ENCODE peak calls at places on chromosome 5, in four cellular contexts. J is H1, Z is HCT116, T is HepG2. G is an unnamed sample.
A peak's percentile ranks its signal among the peaks of the same experiment; 100 is the strongest.

GRCh38 chr5:181207214-181207959 is 2.4 kb upstream of the TRIM7 start:
- DNase-seq in J (peak; percentile 97), Z (peak; percentile 86), T (peak; percentile 82), G (peak; percentile 98)

GRCh38 chr5:19067741-19068140 is 920.3 kb downstream of the CDH18 start:
- DNase-seq in J (no peak), Z (no peak), T (no peak), G (no peak)

GRCh38 chr5:139389701-139390638 is at the start of gene MZB1:
- DNase-seq in J (no peak), Z (no peak), T (no peak), G (no peak)

GRCh38 chr5:158807947-158808346 is 291.8 kb downstream of the EBF1 start:
- DNase-seq in J (no peak), Z (no peak), T (no peak), G (no peak)

GRCh38 chr5:134524826-134525686 is at the start of gene JADE2:
- DNase-seq in J (peak; percentile 81), Z (no peak), T (peak; percentile 40), G (no peak)

GRCh38 chr5:110853267-110853666 is 114.5 kb downstream of the SLC25A46 start:
- DNase-seq in J (no peak), Z (no peak), T (no peak), G (no peak)

GRCh38 chr5:171437286-171437821 is 17.9 kb downstream of the FGF18 start:
- DNase-seq in J (no peak), Z (no peak), T (no peak), G (no peak)

GRCh38 chr5:82384025-82384750 is 106.0 kb upstream of the RPS23 start:
- DNase-seq in J (no peak), Z (no peak), T (no peak), G (no peak)

GRCh38 chr5:68129364-68129763 is 86.2 kb upstream of the PIK3R1 start:
- DNase-seq in J (no peak), Z (no peak), T (no peak), G (no peak)

DNA sequence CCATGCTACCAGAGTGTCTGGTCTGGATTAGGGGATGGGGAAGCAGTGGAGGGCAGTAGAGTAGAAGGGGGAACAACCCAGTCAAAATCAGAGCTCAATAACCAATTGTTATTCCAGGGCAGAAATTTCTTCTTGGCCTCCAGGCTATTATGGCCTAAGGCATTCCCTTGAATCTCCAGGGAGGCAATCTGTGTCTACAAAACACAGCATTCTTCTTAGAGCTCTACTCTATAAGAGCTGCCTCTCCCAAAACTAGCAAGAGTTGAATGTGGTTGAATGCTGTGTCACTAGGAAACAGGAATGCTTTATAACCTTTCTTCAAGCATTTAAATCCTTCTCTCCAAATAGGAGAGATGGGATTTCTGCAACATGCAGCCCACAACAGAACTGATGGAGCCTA is 97.2 kb upstream of the APC start:
- DNase-seq in J (no peak), Z (no peak), T (no peak), G (no peak)
- TF ChIP-seq SIN3A in J (no peak), Z (no peak), T (no peak), G (no peak)

DNA sequence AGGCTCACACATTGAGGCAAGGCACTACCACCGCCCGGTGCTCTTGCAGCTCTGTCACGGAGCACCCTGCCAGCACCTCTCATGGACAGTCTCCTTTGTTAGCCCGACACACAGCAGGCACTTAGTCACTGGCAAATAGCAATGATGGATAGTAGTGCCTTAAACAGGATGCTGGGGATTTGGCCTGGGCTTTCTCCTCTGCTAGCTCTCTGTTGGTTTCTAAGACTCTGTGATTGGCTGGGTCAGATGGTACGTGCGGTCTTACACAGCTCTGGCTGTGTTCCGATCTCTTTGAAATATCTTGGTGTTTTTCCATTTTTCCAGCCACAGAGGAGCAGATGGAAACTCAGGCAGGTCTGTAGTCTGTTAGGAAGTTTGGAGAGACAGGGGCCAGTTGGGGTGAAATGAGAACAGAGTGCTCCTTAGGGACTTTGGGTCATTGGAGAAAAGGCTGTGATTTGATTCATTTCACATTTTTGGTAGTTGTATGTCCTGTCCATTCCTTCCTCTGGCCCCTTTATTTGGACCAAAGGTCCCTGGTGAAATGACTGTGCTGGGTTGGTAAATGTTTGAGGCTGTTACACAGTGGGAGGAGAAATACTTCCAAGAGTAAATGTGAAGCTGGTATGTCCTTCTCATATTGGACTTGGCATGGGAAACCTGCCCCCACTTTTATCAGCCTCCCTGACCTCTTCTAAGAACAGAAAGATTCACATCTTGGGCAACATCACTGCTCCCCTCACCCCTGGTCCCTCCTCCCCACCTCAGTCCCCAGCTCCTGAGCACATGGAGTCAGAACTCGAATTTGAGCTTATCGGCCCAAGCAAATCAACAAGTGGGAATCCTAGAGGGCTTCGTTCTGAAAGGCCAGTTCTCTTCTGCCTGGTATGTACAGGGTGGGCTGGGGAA is 3.4 kb downstream of the SMIM3 start:
- DNase-seq in J (no peak), Z (no peak), T (peak; percentile 78), G (no peak)
- H3K4me3 ChIP-seq in J (no peak overlapping the region), Z (no peak overlapping the region), T (peak overlapping the region; percentile 41), G (peak overlapping the region; percentile 87)

GRCh38 chr5:177434942-177435738 is 8.7 kb downstream of the GRK6 start:
- DNase-seq in J (no peak), Z (no peak), T (peak; percentile 69), G (no peak)
- H3K36me3 ChIP-seq in J (peaks cover 7% of the 10 kb centered on the region), Z (peaks cover 25% of the 10 kb centered on the region), T (peaks cover 22% of the 10 kb centered on the region), G (no peaks in the 10 kb centered on the region)

DNA sequence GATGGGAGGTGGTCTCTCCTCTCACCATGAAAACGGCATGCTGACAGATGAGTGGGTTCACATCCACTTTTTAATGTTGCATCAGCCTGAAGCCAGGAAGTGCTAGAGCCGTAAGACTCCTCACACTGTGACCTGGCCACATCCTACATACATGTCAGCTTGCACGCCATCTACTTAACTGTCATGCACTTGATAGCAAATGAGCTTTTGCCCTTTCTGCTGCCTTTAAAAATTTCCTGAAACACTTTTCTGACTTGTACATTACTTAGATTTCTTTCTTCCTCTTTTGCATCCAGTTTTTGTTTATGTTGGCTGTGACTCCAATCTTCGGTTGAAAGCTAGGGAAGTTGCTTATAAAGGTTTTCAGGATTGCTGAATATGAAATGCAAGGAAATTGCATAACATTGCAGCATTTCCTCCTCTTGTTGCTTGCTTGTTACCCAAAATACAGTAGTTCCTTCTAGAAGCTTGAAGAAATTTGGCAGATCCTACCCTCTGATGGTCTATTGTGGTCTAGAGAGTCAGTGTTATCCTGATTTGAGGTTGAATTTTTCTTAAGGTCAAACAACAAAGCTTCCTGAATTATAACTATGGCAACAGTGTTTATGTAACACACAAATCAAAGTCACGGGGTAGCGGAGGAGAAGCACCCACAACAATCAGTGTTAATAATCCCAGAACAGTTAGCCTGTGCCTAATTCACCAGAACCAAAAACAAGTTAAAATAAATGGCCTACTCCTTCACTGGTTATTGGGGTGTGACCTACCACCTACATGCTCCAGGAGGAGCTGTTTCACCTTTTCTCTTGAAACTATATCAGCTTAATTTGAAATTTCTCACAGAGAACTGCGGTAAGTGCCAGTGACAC is 232.5 kb downstream of the ARHGAP26 start:
- DNase-seq in J (no peak), Z (no peak), T (no peak), G (no peak)
- TF ChIP-seq SIN3A in J (no peak), Z (no peak), T (no peak), G (no peak)

G was measured in Panc1.